ENCODE peak calls at places on chromosomes 13 and 19, in six cellular contexts. S is SK-N-SH, X is HCT116, Z is H1, N is K562, O is GM12878. J is an unnamed sample.

GRCh38 chr19:38264486-38265212 is at the start of gene SPINT2:
- DNase-seq in S (peak), X (peak), Z (peak), N (no peak), O (no peak), J (no peak)

GRCh38 chr19:21593934-21594844 is 88.8 kb downstream of the ZNF429 start:
- DNase-seq in S (no peak), X (no peak), Z (no peak), N (peak), O (no peak), J (no peak)

GRCh38 chr13:95481051-95481775 is 71.3 kb upstream of the CLDN10 start:
- DNase-seq in S (no peak), X (no peak), Z (no peak), N (no peak), O (no peak), J (no peak)

GRCh38 chr13:49814551-49815270 is 22.2 kb upstream of the KPNA3 start:
- DNase-seq in S (no peak), X (no peak), Z (no peak), N (no peak), O (no peak), J (no peak)

GRCh38 chr19:35357867-35358573 is at the start of gene FFAR3:
- DNase-seq in S (no peak), X (no peak), Z (no peak), N (no peak), O (no peak), J (no peak)

GRCh38 chr13:107324416-107325204 is 756.7 kb upstream of the ARGLU1 start:
- DNase-seq in S (no peak), X (no peak), Z (no peak), N (no peak), O (no peak), J (no peak)

GRCh38 chr13:113820813-113821651 is 42.8 kb downstream of the GAS6 start:
- DNase-seq in S (peak), X (no peak), Z (no peak), N (peak), O (no peak), J (no peak)

GRCh38 chr13:43390101-43390500 is 366.7 kb downstream of the DNAJC15 start:
- DNase-seq in S (no peak), X (no peak), Z (no peak), N (no peak), O (no peak), J (no peak)

GRCh38 chr13:23069571-23069970 is 111.2 kb upstream of the SGCG start:
- DNase-seq in S (no peak), X (no peak), Z (no peak), N (no peak), O (no peak), J (no peak)

GRCh38 chr13:78323848-78324247 is 279.5 kb downstream of the POU4F1 start:
- DNase-seq in S (no peak), X (no peak), Z (no peak), N (no peak), O (no peak), J (no peak)

DNA sequence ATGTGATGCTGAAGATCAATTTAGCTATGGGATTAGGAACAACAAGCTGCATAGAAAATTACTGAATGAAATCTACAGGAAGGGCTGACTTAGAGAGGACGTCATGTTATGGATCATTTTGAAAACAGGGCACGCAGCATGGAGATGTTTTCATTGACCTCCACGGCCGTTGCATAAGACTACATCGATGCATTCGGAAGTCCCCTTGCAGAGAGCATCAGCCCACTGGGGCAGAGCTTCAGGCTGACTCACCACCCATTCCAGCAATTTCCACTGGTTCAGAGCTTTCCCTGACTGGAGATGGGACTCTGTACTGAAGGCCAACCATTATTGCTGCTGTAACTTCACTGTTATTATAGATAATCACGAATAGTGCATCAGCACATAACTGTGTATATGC is 305.3 kb downstream of the IRS2 start:
- DNase-seq in S (no peak), X (no peak), Z (no peak), N (no peak), O (no peak), J (no peak)
- TF ChIP-seq JUND in S (no peak), X (no peak), Z (no peak), N (no peak), O (no peak), J (no peak)

DNA sequence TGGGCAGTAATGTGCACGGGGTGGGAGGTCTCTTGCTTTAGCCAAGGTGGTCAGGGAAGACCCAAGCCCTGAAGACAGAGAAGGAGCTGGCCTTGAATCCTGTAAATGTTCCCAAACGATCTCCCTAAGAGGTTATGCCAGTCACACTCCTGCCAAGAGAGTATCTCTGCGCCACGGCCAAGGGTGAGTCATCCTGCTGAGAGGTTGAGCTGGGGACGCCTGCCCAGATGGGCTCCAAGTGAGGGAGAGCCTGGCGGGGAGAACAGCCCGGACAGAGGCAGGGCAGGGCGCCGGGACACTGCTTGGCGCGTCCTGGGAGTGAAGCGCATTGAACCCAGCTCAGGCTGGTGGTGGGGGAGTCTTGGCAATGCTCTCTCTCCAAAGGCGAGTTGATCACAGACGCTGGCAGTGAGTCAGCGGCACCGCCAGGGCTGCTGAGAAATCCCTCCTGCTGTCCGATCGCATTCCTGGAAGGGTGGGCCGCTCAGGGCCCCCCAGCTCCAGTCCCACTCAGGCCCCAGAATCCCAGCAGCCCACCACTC is 16.4 kb downstream of the SULT2B1 start:
- DNase-seq in S (peak), X (peak), Z (no peak), N (peak), O (no peak), J (peak)
- TF ChIP-seq JUND in S (peak), X (peak), Z (peak), N (peak), O (no peak), J (no peak)

GRCh38 chr13:29698106-29698505 is 102.6 kb upstream of the SLC7A1 start:
- DNase-seq in S (no peak), X (no peak), Z (no peak), N (no peak), O (no peak), J (no peak)

GRCh38 chr13:29688193-29688592 is 92.7 kb upstream of the SLC7A1 start:
- DNase-seq in S (peak), X (no peak), Z (no peak), N (no peak), O (no peak), J (no peak)

GRCh38 chr13:29689548-29689947 is 94.1 kb upstream of the SLC7A1 start:
- DNase-seq in S (no peak), X (no peak), Z (no peak), N (no peak), O (no peak), J (no peak)

GRCh38 chr13:29696606-29697005 is 101.1 kb upstream of the SLC7A1 start:
- DNase-seq in S (no peak), X (no peak), Z (no peak), N (no peak), O (no peak), J (no peak)

GRCh38 chr13:29693297-29693945 is 97.9 kb upstream of the SLC7A1 start:
- DNase-seq in S (no peak), X (no peak), Z (no peak), N (no peak), O (no peak), J (peak)
- TF ChIP-seq JUND in S (no peak), X (no peak), Z (no peak), N (no peak), O (no peak), J (no peak)

DNA sequence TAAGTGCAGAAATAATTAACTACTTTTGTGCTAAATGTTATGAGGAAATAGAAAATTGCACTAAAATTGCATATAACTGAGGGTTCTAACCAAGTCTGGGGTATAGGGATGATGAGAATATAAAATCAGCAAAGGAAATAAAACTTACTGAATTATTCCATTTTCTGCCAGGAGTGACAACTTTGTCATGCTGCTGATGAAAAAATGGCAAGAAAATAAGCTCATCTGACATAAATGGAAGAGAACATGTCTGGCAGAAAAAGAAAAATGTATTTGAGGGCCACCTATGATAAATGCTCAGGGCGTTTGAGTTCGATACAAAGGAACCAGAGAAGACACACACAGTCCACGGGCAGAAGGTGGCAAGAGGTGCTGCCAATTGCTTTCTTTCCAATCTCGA is 78.2 kb downstream of the LHFPL6 start:
- DNase-seq in S (no peak), X (no peak), Z (no peak), N (no peak), O (no peak), J (no peak)
- TF ChIP-seq JUND in S (no peak), X (no peak), Z (no peak), N (no peak), O (no peak), J (no peak)

GRCh38 chr19:16847407-16847806 is 18.2 kb downstream of the SIN3B start:
- DNase-seq in S (no peak), X (no peak), Z (no peak), N (no peak), O (no peak), J (no peak)

GRCh38 chr19:16849168-16849567 is 20.0 kb downstream of the SIN3B start:
- DNase-seq in S (no peak), X (no peak), Z (no peak), N (no peak), O (no peak), J (no peak)

GRCh38 chr19:16853066-16853465 is 23.9 kb downstream of the SIN3B start:
- DNase-seq in S (no peak), X (no peak), Z (no peak), N (no peak), O (no peak), J (no peak)

GRCh38 chr19:16851031-16851712 is 22.0 kb downstream of the SIN3B start:
- DNase-seq in S (no peak), X (no peak), Z (no peak), N (no peak), O (no peak), J (no peak)

GRCh38 chr19:16850133-16850532 is 20.9 kb downstream of the SIN3B start:
- DNase-seq in S (no peak), X (no peak), Z (no peak), N (no peak), O (no peak), J (no peak)
- TF ChIP-seq JUND in S (no peak), X (no peak), Z (no peak), N (no peak), O (no peak), J (no peak)

J was measured in T47D.